ENCODE peak calls at places on chromosomes 11 and 22, in nine cellular contexts. E is ovary, I is esophagus muscularis mucosa, J is NB4, G is IMR-90, C is heart left ventricle, R is testis, W is suprapubic skin, Q is thyroid gland. V is an unnamed sample.

GRCh38 chr11:116895053-116895757 is 57.8 kb upstream of the APOA1 start:
- DNase-seq in J (peak; percentile 35), I (no peak), G (no peak), W (no peak), E (no peak), C (no peak), Q (no peak), R (no peak), V (no peak)

GRCh38 chr11:104120493-104121200 is 43.3 kb downstream of the PDGFD start:
- DNase-seq in W (no peak), R (no peak), E (peak; percentile 20), J (no peak), C (no peak), I (no peak), Q (no peak), G (no peak), V (no peak)

GRCh38 chr11:112401036-112401769 is 140.5 kb upstream of the PLET1 start:
- DNase-seq in E (no peak), G (no peak), C (no peak), Q (no peak), W (no peak), R (no peak), I (no peak), J (no peak), V (no peak)

GRCh38 chr11:66835762-66836405 is 7.4 kb upstream of the RCE1 start:
- DNase-seq in R (no peak), J (no peak), W (no peak), C (no peak), E (no peak), G (peak; percentile 65), Q (no peak), I (no peak), V (no peak)

GRCh38 chr11:130068986-130069683 is 559 bp upstream of the APLP2 start:
- DNase-seq in I (peak; percentile 94), C (peak; percentile 88), W (peak; percentile 89), J (no peak), R (peak; percentile 60), G (peak; percentile 80), Q (peak; percentile 73), E (peak; percentile 82), V (peak; percentile 91)

GRCh38 chr11:121042296-121042695 is 18.4 kb downstream of the TBCEL start:
- DNase-seq in W (no peak), Q (no peak), I (no peak), E (no peak), R (no peak), G (no peak), J (no peak), C (no peak), V (no peak)

GRCh38 chr11:105486929-105487328 is 122.9 kb upstream of the GRIA4 start:
- DNase-seq in C (no peak), I (no peak), E (no peak), R (no peak), W (no peak), G (no peak), Q (no peak), J (no peak), V (no peak)

GRCh38 chr22:29032014-29032475 is 29.6 kb downstream of the C22orf31 start:
- DNase-seq in E (no peak), W (no peak), Q (no peak), I (no peak), C (no peak), J (no peak), R (no peak), G (no peak), V (no peak)

GRCh38 chr11:62791501-62792192 is at the start of gene TMEM223:
- DNase-seq in G (peak; percentile 72), C (peak; percentile 93), J (peak; percentile 91), W (peak; percentile 90), I (peak; percentile 95), E (peak; percentile 80), Q (peak; percentile 90), R (peak; percentile 92), V (peak; percentile 82)

GRCh38 chr11:133835258-133836075 is 9.8 kb downstream of the SPATA19 start:
- DNase-seq in W (no peak), C (no peak), J (peak; percentile 81), G (peak; percentile 4), R (peak; percentile 66), I (peak; percentile 87), Q (peak; percentile 51), E (no peak), V (no peak)

GRCh38 chr11:119066481-119066880 is 1.1 kb upstream of the VPS11 start:
- DNase-seq in W (no peak), E (no peak), Q (no peak), I (no peak), J (peak; percentile 57), G (no peak), R (no peak), C (no peak), V (no peak)

GRCh38 chr11:30285416-30286121 is 37.3 kb upstream of the ARL14EP start:
- DNase-seq in G (no peak), C (no peak), I (no peak), Q (no peak), W (no peak), E (no peak), R (no peak), J (no peak), V (no peak)

GRCh38 chr11:6269994-6270393 is 10.4 kb downstream of the CCKBR start:
- DNase-seq in G (no peak), J (peak; percentile 9), R (peak; percentile 46), Q (no peak), E (no peak), C (no peak), I (no peak), W (no peak), V (no peak)

GRCh38 chr22:19003518-19003917 is 67.4 kb upstream of the PRODH start:
- DNase-seq in G (no peak), Q (no peak), C (no peak), E (no peak), I (no peak), J (no peak), W (no peak), R (no peak), V (no peak)

GRCh38 chr11:93016595-93016994 is 47.1 kb downstream of the MTNR1B start:
- DNase-seq in Q (no peak), W (no peak), J (no peak), C (no peak), E (no peak), G (no peak), R (no peak), I (no peak), V (no peak)
- TF ChIP-seq POLR2A in Q (no peak), W (no peak), J (no peak), C (no peak), E (no peak), G (no peak), R (no peak), I (no peak), V (no peak)

DNA sequence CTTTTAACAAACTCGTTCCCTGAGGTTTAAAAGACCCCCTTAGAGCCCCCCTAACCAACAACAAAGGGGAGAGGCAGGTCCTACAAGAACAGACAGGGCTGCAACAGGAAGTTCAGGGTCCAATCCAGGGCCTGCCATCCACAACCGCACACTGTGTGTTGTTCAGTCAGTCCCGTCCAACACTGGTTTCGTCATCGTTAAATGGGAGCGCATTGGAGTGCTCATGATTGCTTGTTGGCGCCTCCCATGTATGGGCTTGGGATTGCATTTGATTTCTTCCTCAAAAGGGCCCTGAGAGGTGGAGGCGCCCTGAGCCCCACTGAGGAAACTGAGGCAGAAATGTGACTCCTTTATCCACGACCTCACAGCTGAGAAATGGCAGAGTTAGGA is 174.1 kb downstream of the MN1 start:
- DNase-seq in G (no peak), E (no peak), C (no peak), J (peak; percentile 69), W (no peak), R (no peak), I (no peak), Q (no peak), V (no peak)
- TF ChIP-seq CTCF in G (no peak), E (no peak), C (no peak), J (peak; percentile 38), W (no peak), R (no peak), I (no peak), Q (no peak), V (no peak)

GRCh38 chr22:17302616-17303015 is 66.6 kb upstream of the CECR2 start:
- DNase-seq in R (no peak), E (no peak), G (no peak), C (no peak), J (no peak), W (no peak), Q (no peak), I (no peak), V (no peak)

GRCh38 chr22:17305076-17305475 is 64.2 kb upstream of the CECR2 start:
- DNase-seq in J (no peak), W (no peak), R (no peak), Q (no peak), G (no peak), E (no peak), C (no peak), I (no peak), V (no peak)

GRCh38 chr22:17303441-17303839 is 65.8 kb upstream of the CECR2 start:
- DNase-seq in G (no peak), W (no peak), R (no peak), Q (no peak), E (no peak), C (no peak), J (no peak), I (no peak), V (no peak)

GRCh38 chr22:17300926-17301325 is 68.3 kb upstream of the CECR2 start:
- DNase-seq in R (no peak), E (no peak), I (no peak), J (no peak), C (no peak), G (no peak), Q (no peak), W (no peak), V (no peak)

GRCh38 chr22:17303840-17304779 is 65.2 kb upstream of the CECR2 start:
- DNase-seq in C (no peak), G (no peak), I (no peak), Q (no peak), J (peak; percentile 17), W (no peak), R (no peak), E (no peak), V (no peak)
- TF ChIP-seq POLR2A in C (no peak), G (no peak), I (no peak), Q (no peak), J (no peak), W (no peak), R (no peak), E (no peak), V (no peak)

DNA sequence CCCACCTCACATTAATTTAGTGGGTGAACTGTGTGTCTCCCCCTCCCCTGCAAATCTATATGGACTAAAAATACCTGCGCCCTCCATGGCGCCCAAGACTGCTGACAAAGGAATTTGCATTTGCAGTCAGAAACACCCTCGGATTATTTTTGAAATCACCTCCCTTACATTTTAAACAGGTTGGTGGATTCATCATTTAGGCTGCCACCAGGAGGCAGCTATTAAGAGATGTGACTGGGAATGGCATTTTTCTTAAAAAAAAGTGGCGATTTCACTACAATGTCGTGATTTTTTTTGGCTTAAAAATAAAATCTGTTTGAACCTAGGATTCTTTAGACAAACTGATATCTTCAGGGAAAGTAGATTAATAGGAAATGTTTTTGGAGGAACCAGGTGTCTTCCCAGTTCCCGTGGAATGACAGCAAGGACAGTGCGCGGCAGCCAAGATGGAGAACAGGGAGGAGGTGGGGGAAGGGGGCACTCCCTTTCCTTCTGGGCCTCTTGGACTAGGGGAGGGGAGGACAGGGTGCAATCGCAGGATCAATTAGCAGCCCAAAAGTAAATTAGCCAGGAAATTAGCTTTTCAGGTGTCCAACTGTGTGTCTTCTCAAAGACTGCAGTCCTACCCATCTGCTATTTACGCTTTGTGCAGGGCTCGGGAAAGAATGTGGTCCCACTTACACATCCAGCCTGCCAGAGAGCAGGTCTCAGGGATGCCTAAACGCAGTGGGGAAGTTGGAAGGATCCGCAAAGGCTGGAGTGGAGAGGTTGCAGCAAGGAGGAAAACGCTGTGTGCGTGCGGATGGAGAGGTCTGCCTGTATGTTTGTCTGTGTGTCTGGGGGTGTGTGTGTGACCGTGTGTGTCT is 496.4 kb downstream of the NTM start:
- DNase-seq in R (no peak), E (no peak), G (no peak), I (no peak), W (no peak), J (no peak), Q (no peak), C (no peak), V (no peak)
- TF ChIP-seq CTCF in R (peak; percentile 25), E (no peak), G (peak; percentile 22), I (no peak), W (no peak), J (no peak), Q (no peak), C (no peak), V (no peak)

V was measured in uterus.